ENCODE peak calls at places on chromosomes 4 and X, in four cellular contexts. R is uterus, M is SK-N-SH, O is OCI-LY7. G is an unnamed sample.

GRCh38 chrX:119147486-119147885 is 19.9 kb upstream of the KIAA1210 start:
- DNase-seq in R (no peak), M (no peak), O (no peak), G (no peak)

GRCh38 chr4:57110635-57111546 is 706 bp upstream of the IGFBP7 start:
- DNase-seq in R (peak; percentile 61), M (peak; percentile 34), O (no peak), G (peak; percentile 60)

GRCh38 chr4:107993969-107994368 is 4.3 kb downstream of the HADH start:
- DNase-seq in R (no peak), M (no peak), O (peak; percentile 76), G (peak; percentile 41)

GRCh38 chr4:68463796-68464195 is 16.5 kb downstream of the TMPRSS11E start:
- DNase-seq in R (no peak), M (no peak), O (no peak), G (no peak)

GRCh38 chrX:143363419-143363818 is 153.9 kb downstream of the SPANXN3 start:
- DNase-seq in R (no peak), M (no peak), O (no peak), G (no peak)

GRCh38 chr4:113496698-113497097 is 264.8 kb downstream of the CAMK2D start:
- DNase-seq in R (no peak), M (no peak), O (no peak), G (no peak)

GRCh38 chr4:145934434-145935047 is 4.1 kb downstream of the ZNF827 start:
- DNase-seq in R (no peak), M (peak; percentile 27), O (peak; percentile 39), G (no peak)

GRCh38 chr4:39770969-39771724 is 73.2 kb downstream of the UBE2K start:
- DNase-seq in R (no peak), M (peak; percentile 27), O (no peak), G (no peak)

GRCh38 chr4:145388043-145388442 is 93.6 kb upstream of the SMAD1 start:
- DNase-seq in R (no peak), M (no peak), O (peak; percentile 11), G (no peak)

GRCh38 chr4:151117371-151117962 is 18.0 kb downstream of the RPS3A start:
- DNase-seq in R (peak; percentile 73), M (peak; percentile 65), O (peak; percentile 71), G (peak; percentile 72)

GRCh38 chrX:64570204-64570603 is 175.0 kb upstream of the MTMR8 start:
- DNase-seq in R (no peak), M (no peak), O (peak; percentile 39), G (no peak)
- TF ChIP-seq CTCF in R (no peak), M (no peak), O (peak; percentile 68), G (peak; percentile 17)

DNA sequence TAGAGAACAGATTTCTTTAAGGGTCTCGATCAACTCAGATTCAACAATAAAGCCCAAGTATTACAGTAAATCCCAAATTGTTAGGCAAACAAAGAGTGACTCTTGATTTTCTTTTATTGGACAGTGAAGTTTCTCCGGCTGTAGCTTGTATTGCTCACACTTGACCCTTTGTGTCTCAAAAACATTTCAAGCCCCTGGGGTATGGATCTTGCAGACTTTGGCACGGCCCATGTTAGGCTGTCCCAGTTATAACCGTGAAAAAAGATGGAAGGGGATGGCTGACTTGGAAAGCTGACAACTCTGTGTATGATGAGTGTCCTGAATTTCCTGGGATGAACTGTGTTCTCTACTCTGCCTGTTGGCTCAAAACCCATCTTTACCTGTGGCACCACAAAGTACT is 356.1 kb downstream of the SLITRK2 start:
- DNase-seq in R (no peak), M (no peak), O (no peak), G (no peak)
- TF ChIP-seq CTCF in R (no peak), M (no peak), O (no peak), G (no peak)

DNA sequence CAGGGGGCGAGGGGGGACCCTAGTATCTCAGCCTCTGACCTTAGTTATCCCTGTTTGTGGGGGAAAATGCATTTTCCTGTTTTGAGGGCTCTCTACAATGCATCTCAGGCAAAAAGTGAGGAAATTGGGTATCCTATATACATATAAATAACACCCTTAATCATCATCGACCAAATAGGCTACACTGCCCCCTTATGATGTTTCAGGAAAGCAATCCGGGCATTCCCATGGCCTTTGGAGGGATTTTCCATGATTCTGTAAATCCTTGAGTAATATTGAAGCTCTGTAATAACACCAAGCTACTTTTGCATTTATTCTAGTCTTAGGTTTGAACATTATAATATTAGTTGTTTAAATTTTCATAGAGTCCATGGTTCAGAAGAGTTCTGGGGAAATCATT is 91.6 kb upstream of the SCOC start:
- DNase-seq in R (no peak), M (no peak), O (no peak), G (no peak)
- TF ChIP-seq CTCF in R (no peak), M (peak; percentile 15), O (no peak), G (no peak)

DNA sequence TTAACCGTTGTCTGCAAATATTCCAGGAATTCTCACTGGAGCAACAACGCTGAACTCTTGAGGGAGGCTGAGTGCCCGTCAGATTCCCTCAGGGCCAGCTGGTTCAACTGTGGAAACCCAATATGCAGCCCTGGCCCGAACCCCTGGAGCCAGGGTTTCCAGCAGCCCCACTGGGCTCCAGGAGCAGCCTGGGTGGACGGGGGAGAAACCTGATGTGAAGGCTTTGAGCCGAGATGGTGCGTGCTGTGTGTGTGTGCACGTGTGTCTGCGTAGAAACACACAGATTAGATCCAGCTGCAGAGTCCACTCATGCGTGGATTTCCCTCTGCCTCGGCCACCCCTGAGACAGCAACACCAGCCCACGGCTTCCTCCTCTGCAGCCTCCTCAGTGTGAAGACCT is 19.4 kb upstream of the SLC25A6 start:
- DNase-seq in R (no peak), M (no peak), O (no peak), G (no peak)
- TF ChIP-seq CTCF in R (no peak), M (no peak), O (no peak), G (no peak)

GRCh38 chrX:110444996-110445395 is 86.3 kb downstream of the RTL9 start:
- DNase-seq in R (no peak), M (no peak), O (no peak), G (no peak)
- TF ChIP-seq CTCF in R (no peak), M (no peak), O (no peak), G (no peak)

GRCh38 chr4:60195256-60195655 is 1004.9 kb upstream of the ADGRL3 start:
- DNase-seq in R (no peak), M (no peak), O (no peak), G (no peak)

GRCh38 chr4:60201052-60201673 is 999.0 kb upstream of the ADGRL3 start:
- DNase-seq in R (no peak), M (peak; percentile 27), O (peak; percentile 55), G (peak; percentile 15)
- TF ChIP-seq CTCF in R (peak; percentile 39), M (peak; percentile 97), O (peak; percentile 96), G (peak; percentile 91)

G was measured in GM13977.